ENCODE peak calls at places on chromosomes 13 and 19, in five cellular contexts. One of them, this sample, is unnamed.

GRCh38 chr13:112652512-112653458 is 37.1 kb upstream of the ATP11A start:
- DNase-seq in AG10803: no peak
- DNase-seq in stimulated activated CD4-positive, alpha-beta T cell treated with anti-CD3 and anti-CD28 coated beads, TNF-alpha, amount 100 ng/mL, for 24 hours: no peak
- DNase-seq in heart left ventricle: no peak
- DNase-seq in sciatic nerve: no peak
- DNase-seq in this sample: no peak

GRCh38 chr13:46582190-46582589 is 29.2 kb downstream of the LRCH1 start:
- DNase-seq in heart left ventricle: no peak
- DNase-seq in sciatic nerve: no peak
- DNase-seq in AG10803: no peak
- DNase-seq in stimulated activated CD4-positive, alpha-beta T cell treated with anti-CD3 and anti-CD28 coated beads, TNF-alpha, amount 100 ng/mL, for 24 hours: no peak
- DNase-seq in this sample: no peak

GRCh38 chr19:48495391-48495790 is 16.2 kb downstream of the LMTK3 start:
- DNase-seq in stimulated activated CD4-positive, alpha-beta T cell treated with anti-CD3 and anti-CD28 coated beads, TNF-alpha, amount 100 ng/mL, for 24 hours: no peak
- DNase-seq in sciatic nerve: no peak
- DNase-seq in heart left ventricle: no peak
- DNase-seq in AG10803: peak; percentile 17
- DNase-seq in this sample: no peak

GRCh38 chr13:109968876-109969577 is 182.6 kb upstream of the IRS2 start:
- DNase-seq in sciatic nerve: no peak
- DNase-seq in stimulated activated CD4-positive, alpha-beta T cell treated with anti-CD3 and anti-CD28 coated beads, TNF-alpha, amount 100 ng/mL, for 24 hours: no peak
- DNase-seq in heart left ventricle: peak; percentile 86
- DNase-seq in AG10803: peak; percentile 80
- DNase-seq in this sample: no peak

GRCh38 chr19:49872245-49873148 is 4.7 kb downstream of the AKT1S1 start:
- DNase-seq in sciatic nerve: no peak
- DNase-seq in heart left ventricle: no peak
- DNase-seq in AG10803: no peak
- DNase-seq in stimulated activated CD4-positive, alpha-beta T cell treated with anti-CD3 and anti-CD28 coated beads, TNF-alpha, amount 100 ng/mL, for 24 hours: no peak
- DNase-seq in this sample: no peak

GRCh38 chr19:38596057-38596981 is 21.4 kb downstream of the MAP4K1 start:
- DNase-seq in stimulated activated CD4-positive, alpha-beta T cell treated with anti-CD3 and anti-CD28 coated beads, TNF-alpha, amount 100 ng/mL, for 24 hours: no peak
- DNase-seq in heart left ventricle: no peak
- DNase-seq in AG10803: no peak
- DNase-seq in sciatic nerve: no peak
- DNase-seq in this sample: no peak

GRCh38 chr13:70162141-70162540 is 53.9 kb upstream of the KLHL1 start:
- DNase-seq in sciatic nerve: no peak
- DNase-seq in stimulated activated CD4-positive, alpha-beta T cell treated with anti-CD3 and anti-CD28 coated beads, TNF-alpha, amount 100 ng/mL, for 24 hours: no peak
- DNase-seq in heart left ventricle: no peak
- DNase-seq in AG10803: no peak
- DNase-seq in this sample: no peak

GRCh38 chr13:30805603-30806011 is 70.3 kb downstream of the ALOX5AP start:
- DNase-seq in sciatic nerve: peak; percentile 77
- DNase-seq in stimulated activated CD4-positive, alpha-beta T cell treated with anti-CD3 and anti-CD28 coated beads, TNF-alpha, amount 100 ng/mL, for 24 hours: no peak
- DNase-seq in AG10803: no peak
- DNase-seq in heart left ventricle: no peak
- DNase-seq in this sample: peak; percentile 68

GRCh38 chr13:58397596-58398387 is 766.2 kb downstream of the PCDH17 start:
- DNase-seq in AG10803: no peak
- DNase-seq in heart left ventricle: peak; percentile 25
- DNase-seq in stimulated activated CD4-positive, alpha-beta T cell treated with anti-CD3 and anti-CD28 coated beads, TNF-alpha, amount 100 ng/mL, for 24 hours: no peak
- DNase-seq in sciatic nerve: no peak
- DNase-seq in this sample: no peak

GRCh38 chr19:45059258-45059965 is 16.9 kb downstream of the ZNF296 start:
- DNase-seq in sciatic nerve: peak; percentile 81
- DNase-seq in AG10803: peak; percentile 67
- DNase-seq in stimulated activated CD4-positive, alpha-beta T cell treated with anti-CD3 and anti-CD28 coated beads, TNF-alpha, amount 100 ng/mL, for 24 hours: peak; percentile 79
- DNase-seq in heart left ventricle: peak; percentile 60
- DNase-seq in this sample: peak; percentile 77

GRCh38 chr19:48569814-48570213 is 17.8 kb downstream of the SULT2B1 start:
- DNase-seq in heart left ventricle: no peak
- DNase-seq in stimulated activated CD4-positive, alpha-beta T cell treated with anti-CD3 and anti-CD28 coated beads, TNF-alpha, amount 100 ng/mL, for 24 hours: no peak
- DNase-seq in AG10803: peak; percentile 56
- DNase-seq in sciatic nerve: no peak
- DNase-seq in this sample: no peak

GRCh38 chr19:33804021-33804799 is 7.5 kb downstream of the KCTD15 start:
- DNase-seq in AG10803: peak; percentile 71
- DNase-seq in sciatic nerve: peak; percentile 73
- DNase-seq in heart left ventricle: peak; percentile 83
- DNase-seq in stimulated activated CD4-positive, alpha-beta T cell treated with anti-CD3 and anti-CD28 coated beads, TNF-alpha, amount 100 ng/mL, for 24 hours: no peak
- DNase-seq in this sample: peak; percentile 94

GRCh38 chr13:100710176-100710575 is 35.6 kb upstream of the TMTC4 start:
- DNase-seq in heart left ventricle: no peak
- DNase-seq in sciatic nerve: no peak
- DNase-seq in AG10803: no peak
- DNase-seq in stimulated activated CD4-positive, alpha-beta T cell treated with anti-CD3 and anti-CD28 coated beads, TNF-alpha, amount 100 ng/mL, for 24 hours: no peak
- DNase-seq in this sample: no peak

GRCh38 chr13:27203854-27204253 is 32.2 kb upstream of the USP12 start:
- DNase-seq in stimulated activated CD4-positive, alpha-beta T cell treated with anti-CD3 and anti-CD28 coated beads, TNF-alpha, amount 100 ng/mL, for 24 hours: no peak
- DNase-seq in sciatic nerve: no peak
- DNase-seq in AG10803: peak; percentile 12
- DNase-seq in heart left ventricle: no peak
- DNase-seq in this sample: no peak

GRCh38 chr19:55641376-55642152 is 762 bp downstream of the ZNF580 start:
- DNase-seq in sciatic nerve: no peak
- DNase-seq in heart left ventricle: no peak
- DNase-seq in stimulated activated CD4-positive, alpha-beta T cell treated with anti-CD3 and anti-CD28 coated beads, TNF-alpha, amount 100 ng/mL, for 24 hours: no peak
- DNase-seq in AG10803: no peak
- DNase-seq in this sample: peak; percentile 75

GRCh38 chr13:57123660-57124059 is 17.1 kb upstream of the PRR20A start:
- DNase-seq in AG10803: no peak
- DNase-seq in heart left ventricle: peak; percentile 63
- DNase-seq in sciatic nerve: no peak
- DNase-seq in stimulated activated CD4-positive, alpha-beta T cell treated with anti-CD3 and anti-CD28 coated beads, TNF-alpha, amount 100 ng/mL, for 24 hours: no peak
- DNase-seq in this sample: no peak

GRCh38 chr13:43663474-43664090 is 123.2 kb downstream of the ENOX1 start:
- DNase-seq in sciatic nerve: no peak
- DNase-seq in stimulated activated CD4-positive, alpha-beta T cell treated with anti-CD3 and anti-CD28 coated beads, TNF-alpha, amount 100 ng/mL, for 24 hours: no peak
- DNase-seq in AG10803: peak; percentile 57
- DNase-seq in heart left ventricle: no peak
- DNase-seq in this sample: no peak

GRCh38 chr19:40813182-40813581 is 14.2 kb downstream of the EGLN2 start:
- DNase-seq in sciatic nerve: no peak
- DNase-seq in stimulated activated CD4-positive, alpha-beta T cell treated with anti-CD3 and anti-CD28 coated beads, TNF-alpha, amount 100 ng/mL, for 24 hours: no peak
- DNase-seq in heart left ventricle: no peak
- DNase-seq in AG10803: no peak
- DNase-seq in this sample: no peak

GRCh38 chr19:12611361-12611699 is 610 bp downstream of the ZNF791 start:
- DNase-seq in AG10803: peak; percentile 74
- DNase-seq in heart left ventricle: peak; percentile 80
- DNase-seq in stimulated activated CD4-positive, alpha-beta T cell treated with anti-CD3 and anti-CD28 coated beads, TNF-alpha, amount 100 ng/mL, for 24 hours: no peak
- DNase-seq in sciatic nerve: peak; percentile 83
- DNase-seq in this sample: peak; percentile 91

GRCh38 chr13:41835871-41836270 is 125.0 kb downstream of the VWA8 start:
- DNase-seq in heart left ventricle: no peak
- DNase-seq in stimulated activated CD4-positive, alpha-beta T cell treated with anti-CD3 and anti-CD28 coated beads, TNF-alpha, amount 100 ng/mL, for 24 hours: no peak
- DNase-seq in sciatic nerve: no peak
- DNase-seq in AG10803: peak; percentile 60
- DNase-seq in this sample: no peak

GRCh38 chr19:8585894-8586750 is 8.9 kb upstream of the MYO1F start:
- DNase-seq in heart left ventricle: no peak
- DNase-seq in stimulated activated CD4-positive, alpha-beta T cell treated with anti-CD3 and anti-CD28 coated beads, TNF-alpha, amount 100 ng/mL, for 24 hours: no peak
- DNase-seq in sciatic nerve: no peak
- DNase-seq in AG10803: peak; percentile 22
- DNase-seq in this sample: no peak

GRCh38 chr19:48443731-48444128 is 2.1 kb upstream of the GRWD1 start:
- DNase-seq in sciatic nerve: no peak
- DNase-seq in heart left ventricle: no peak
- DNase-seq in AG10803: no peak
- DNase-seq in stimulated activated CD4-positive, alpha-beta T cell treated with anti-CD3 and anti-CD28 coated beads, TNF-alpha, amount 100 ng/mL, for 24 hours: no peak
- DNase-seq in this sample: no peak

GRCh38 chr13:92355213-92355612 is 871.4 kb upstream of the GPC6 start:
- DNase-seq in stimulated activated CD4-positive, alpha-beta T cell treated with anti-CD3 and anti-CD28 coated beads, TNF-alpha, amount 100 ng/mL, for 24 hours: no peak
- DNase-seq in sciatic nerve: no peak
- DNase-seq in AG10803: no peak
- DNase-seq in heart left ventricle: no peak
- DNase-seq in this sample: no peak

GRCh38 chr19:35395762-35396199 is 24.9 kb downstream of the GPR42 start:
- DNase-seq in heart left ventricle: no peak
- DNase-seq in AG10803: no peak
- DNase-seq in stimulated activated CD4-positive, alpha-beta T cell treated with anti-CD3 and anti-CD28 coated beads, TNF-alpha, amount 100 ng/mL, for 24 hours: no peak
- DNase-seq in sciatic nerve: no peak
- DNase-seq in this sample: peak; percentile 72

GRCh38 chr13:73412933-73413332 is 354.1 kb downstream of the KLF5 start:
- DNase-seq in stimulated activated CD4-positive, alpha-beta T cell treated with anti-CD3 and anti-CD28 coated beads, TNF-alpha, amount 100 ng/mL, for 24 hours: no peak
- DNase-seq in sciatic nerve: no peak
- DNase-seq in AG10803: no peak
- DNase-seq in heart left ventricle: no peak
- DNase-seq in this sample: no peak

GRCh38 chr13:34435338-34435737 is 506.7 kb upstream of the NBEA start:
- DNase-seq in AG10803: peak; percentile 70
- DNase-seq in heart left ventricle: no peak
- DNase-seq in stimulated activated CD4-positive, alpha-beta T cell treated with anti-CD3 and anti-CD28 coated beads, TNF-alpha, amount 100 ng/mL, for 24 hours: no peak
- DNase-seq in sciatic nerve: no peak
- DNase-seq in this sample: no peak

GRCh38 chr19:50664204-50664603 is 15.0 kb downstream of the C19orf81 start:
- DNase-seq in stimulated activated CD4-positive, alpha-beta T cell treated with anti-CD3 and anti-CD28 coated beads, TNF-alpha, amount 100 ng/mL, for 24 hours: no peak
- DNase-seq in sciatic nerve: no peak
- DNase-seq in AG10803: no peak
- DNase-seq in heart left ventricle: no peak
- DNase-seq in this sample: no peak

GRCh38 chr19:45526971-45527370 is 19.7 kb downstream of the VASP start:
- DNase-seq in heart left ventricle: peak; percentile 7
- DNase-seq in AG10803: no peak
- DNase-seq in stimulated activated CD4-positive, alpha-beta T cell treated with anti-CD3 and anti-CD28 coated beads, TNF-alpha, amount 100 ng/mL, for 24 hours: no peak
- DNase-seq in sciatic nerve: no peak
- DNase-seq in this sample: no peak

GRCh38 chr19:33346665-33347064 is 26.8 kb upstream of the CEBPG start:
- DNase-seq in stimulated activated CD4-positive, alpha-beta T cell treated with anti-CD3 and anti-CD28 coated beads, TNF-alpha, amount 100 ng/mL, for 24 hours: no peak
- DNase-seq in AG10803: no peak
- DNase-seq in heart left ventricle: no peak
- DNase-seq in sciatic nerve: no peak
- DNase-seq in this sample: no peak